ENCODE peak calls at places on chromosomes 4 and X, in nine cellular contexts. Z, P, S, Q, D, O, C, B and E are unnamed samples.

GRCh38 chr4:20944451-20944850 is 244.2 kb downstream of the PACRGL start:
- DNase-seq in Z (no peak), P (no peak), S (no peak), Q (no peak), D (no peak), O (no peak), C (no peak), B (no peak), E (no peak)

GRCh38 chr4:182093431-182093831 is 149.8 kb upstream of the TENM3 start:
- DNase-seq in Z (no peak), P (no peak), S (no peak), Q (no peak), D (peak; percentile 15), O (no peak), C (no peak), B (no peak), E (no peak)

GRCh38 chr4:82758701-82759685 is 39.6 kb downstream of the SCD5 start:
- DNase-seq in Z (no peak), P (no peak), S (no peak), Q (no peak), D (no peak), O (no peak), C (no peak), B (no peak), E (no peak)

GRCh38 chr4:20474119-20474518 is 222.4 kb downstream of the SLIT2 start:
- DNase-seq in Z (no peak), P (no peak), S (no peak), Q (no peak), D (peak; percentile 24), O (no peak), C (peak; percentile 61), B (peak; percentile 54), E (no peak)

GRCh38 chr4:139814285-139815015 is 148.8 kb downstream of the MGST2 start:
- DNase-seq in Z (no peak), P (no peak), S (no peak), Q (no peak), D (no peak), O (no peak), C (no peak), B (peak; percentile 55), E (no peak)

GRCh38 chrX:40470830-40471429 is 109.8 kb upstream of the ATP6AP2 start:
- DNase-seq in Z (no peak), P (no peak), S (no peak), Q (no peak), D (peak; percentile 19), O (no peak), C (no peak), B (no peak), E (no peak)

GRCh38 chrX:48458711-48459110 is 11.3 kb downstream of the SLC38A5 start:
- DNase-seq in Z (no peak), P (no peak), S (no peak), Q (no peak), D (no peak), O (no peak), C (no peak), B (no peak), E (no peak)

GRCh38 chrX:103663921-103664320 is 22.6 kb downstream of the MORF4L2 start:
- DNase-seq in Z (no peak), P (no peak), S (no peak), Q (no peak), D (no peak), O (no peak), C (peak; percentile 68), B (no peak), E (no peak)

GRCh38 chrX:96244955-96245354 is 439.7 kb upstream of the DIAPH2 start:
- DNase-seq in Z (no peak), P (no peak), S (no peak), Q (no peak), D (peak; percentile 2), O (no peak), C (no peak), B (no peak), E (no peak)

GRCh38 chrX:20224814-20225487 is 41.8 kb downstream of the RPS6KA3 start:
- DNase-seq in Z (no peak), P (no peak), S (no peak), Q (no peak), D (no peak), O (no peak), C (no peak), B (peak; percentile 37), E (no peak)

GRCh38 chrX:1452497-1453389 is at the start of gene ASMTL:
- DNase-seq in Z (peak; percentile 100), P (peak; percentile 78), S (peak; percentile 100), Q (peak; percentile 100), D (peak; percentile 97), O (peak; percentile 100), C (peak; percentile 100), B (peak; percentile 100), E (no peak)

GRCh38 chrX:8273451-8273894 is 102.4 kb upstream of the VCX2 start:
- DNase-seq in Z (no peak), P (no peak), S (no peak), Q (no peak), D (no peak), O (no peak), C (no peak), B (no peak), E (no peak)

GRCh38 chr4:139656614-139657486 is 8.8 kb upstream of the MGST2 start:
- DNase-seq in Z (peak; percentile 44), P (peak; percentile 56), S (no peak), Q (peak; percentile 61), D (peak; percentile 83), O (peak; percentile 39), C (peak; percentile 88), B (peak; percentile 73), E (no peak)

GRCh38 chr4:113769744-113770143 is 8.2 kb upstream of the CAMK2D start:
- DNase-seq in Z (no peak), P (no peak), S (no peak), Q (no peak), D (no peak), O (no peak), C (no peak), B (no peak), E (no peak)

GRCh38 chr4:878796-879729 is 53.1 kb downstream of the GAK start:
- DNase-seq in Z (peak; percentile 21), P (no peak), S (no peak), Q (no peak), D (no peak), O (peak; percentile 28), C (no peak), B (no peak), E (no peak)

DNA sequence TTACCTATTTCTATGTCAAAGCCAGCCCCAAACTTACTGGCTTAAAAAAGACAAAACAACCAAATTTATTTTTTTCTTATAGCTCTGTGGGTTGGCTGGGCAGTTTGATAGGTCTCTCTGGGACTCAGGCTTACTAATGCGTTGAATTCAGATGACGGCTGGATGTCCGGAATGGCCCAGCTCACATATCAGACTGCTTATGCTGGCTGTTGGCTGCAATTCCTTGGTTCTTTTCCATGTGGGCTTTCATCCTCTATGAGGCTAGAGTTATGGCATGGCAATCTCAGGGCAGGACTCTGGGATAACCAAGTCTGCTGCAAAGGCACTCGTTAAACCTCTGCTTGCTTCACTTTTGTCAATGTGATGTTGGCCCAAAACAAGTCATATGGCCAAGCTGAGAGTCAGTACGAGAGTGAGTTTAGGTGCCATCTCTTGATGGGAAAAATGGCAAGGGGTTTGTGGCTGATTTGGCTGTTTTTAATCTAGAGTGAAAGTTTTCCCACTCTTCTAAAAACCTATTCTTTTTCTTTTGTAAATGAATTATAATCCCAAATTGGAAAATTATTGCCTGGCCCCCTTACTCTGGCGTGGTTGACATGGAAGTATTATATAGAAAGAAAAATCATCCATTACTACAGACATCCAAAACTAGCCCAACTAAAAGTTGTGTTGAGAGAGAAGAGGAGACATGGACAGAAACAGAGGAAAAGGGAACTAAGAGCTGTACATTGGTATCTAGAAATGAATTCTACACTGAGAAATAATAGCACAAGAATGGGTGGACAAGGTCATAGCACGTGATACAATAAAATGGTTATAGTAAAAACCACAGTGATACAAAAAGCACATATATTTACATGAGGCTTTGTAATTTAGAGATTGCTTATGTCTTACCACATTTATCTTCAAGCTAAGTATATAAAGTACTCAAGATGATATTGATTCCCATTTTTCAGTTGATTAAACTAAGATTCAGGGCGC is 6.6 kb downstream of the PRIMPOL start:
- DNase-seq in Z (no peak), P (no peak), S (no peak), Q (no peak), D (no peak), O (no peak), C (no peak), B (no peak), E (no peak)
- H3K27ac ChIP-seq in Z (no peak overlapping the region), P (no peak overlapping the region), S (no peak overlapping the region), Q (no peak overlapping the region), D (no peak overlapping the region), O (no peak overlapping the region), C (no peak overlapping the region), B (no peak overlapping the region), E (no peak overlapping the region)

GRCh38 chrX:38806875-38807601 is 5.8 kb downstream of the MID1IP1 start:
- DNase-seq in Z (no peak), P (no peak), S (no peak), Q (no peak), D (no peak), O (no peak), C (peak; percentile 6), B (no peak), E (no peak)
- H3K27ac ChIP-seq in Z (peak overlapping the region; percentile 71), P (peak overlapping the region; percentile 100), S (peak overlapping the region; percentile 94), Q (peak overlapping the region; percentile 91), D (no peak overlapping the region), O (peak overlapping the region; percentile 85), C (no peak overlapping the region), B (no peak overlapping the region), E (peak overlapping the region; percentile 67)

GRCh38 chrX:100831219-100831946 is 11.2 kb downstream of the CSTF2 start:
- DNase-seq in Z (no peak), P (no peak), S (no peak), Q (no peak), D (no peak), O (no peak), C (no peak), B (no peak), E (no peak)
- H3K27ac ChIP-seq in Z (no peak overlapping the region), P (no peak overlapping the region), S (no peak overlapping the region), Q (no peak overlapping the region), D (no peak overlapping the region), O (no peak overlapping the region), C (no peak overlapping the region), B (no peak overlapping the region), E (no peak overlapping the region)

DNA sequence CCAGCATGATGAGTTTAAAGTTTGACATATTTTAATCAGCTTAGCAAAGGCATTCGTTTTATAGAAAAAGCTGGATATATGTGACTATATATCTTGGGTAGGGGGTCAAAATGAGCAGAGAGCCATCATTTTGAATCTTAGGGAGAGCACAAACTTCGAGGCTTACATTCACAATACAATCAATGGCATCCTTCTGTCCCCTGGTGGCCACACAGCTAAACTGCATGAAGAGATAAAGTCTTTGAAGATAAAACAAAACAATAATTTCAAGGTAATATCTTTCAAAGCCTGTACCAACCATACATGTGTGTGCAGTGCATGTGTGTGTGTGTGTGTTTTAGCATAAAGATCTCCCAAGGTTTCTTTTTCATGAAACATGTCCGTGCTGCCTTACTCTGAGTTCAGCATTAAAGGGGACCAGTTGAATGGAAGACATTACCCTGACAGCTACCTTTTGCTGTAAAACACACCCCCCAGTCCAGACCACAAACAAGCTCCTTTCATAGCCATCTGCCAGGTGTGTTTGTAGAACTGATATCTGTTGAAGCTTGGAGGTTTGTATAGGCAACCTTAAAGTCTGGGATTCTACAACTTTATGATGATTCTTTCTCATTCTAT is 22.0 kb downstream of the DYNLT3 start:
- DNase-seq in Z (peak; percentile 54), P (peak; percentile 10), S (no peak), Q (peak; percentile 36), D (peak; percentile 56), O (peak; percentile 48), C (peak; percentile 40), B (peak; percentile 46), E (no peak)
- H3K27ac ChIP-seq in Z (no peak overlapping the region), P (no peak overlapping the region), S (no peak overlapping the region), Q (no peak overlapping the region), D (no peak overlapping the region), O (no peak overlapping the region), C (no peak overlapping the region), B (no peak overlapping the region), E (no peak overlapping the region)